ENCODE peak calls at places on chromosome 13, in seven cellular contexts. J, P, T, Q, Y, A and S are unnamed samples.
A peak's percentile ranks its signal among the peaks of the same experiment; 100 is the strongest.

GRCh38 chr13:50981686-50982085 is 72.1 kb downstream of the RNASEH2B start:
- DNase-seq in J (no peak), P (no peak), T (no peak), Q (no peak), Y (no peak), A (no peak), S (no peak)

GRCh38 chr13:84137292-84137691 is 255.0 kb upstream of the SLITRK1 start:
- DNase-seq in J (no peak), P (no peak), T (no peak), Q (no peak), Y (peak; percentile 8), A (no peak), S (no peak)

GRCh38 chr13:49021953-49022352 is 46.2 kb downstream of the FNDC3A start:
- DNase-seq in J (no peak), P (no peak), T (no peak), Q (no peak), Y (peak; percentile 17), A (no peak), S (no peak)

GRCh38 chr13:89363144-89363543 is 1692.0 kb downstream of the SLITRK5 start:
- DNase-seq in J (no peak), P (no peak), T (no peak), Q (no peak), Y (no peak), A (no peak), S (no peak)

GRCh38 chr13:66348745-66349720 is 881.1 kb downstream of the PCDH9 start:
- DNase-seq in J (no peak), P (no peak), T (no peak), Q (no peak), Y (no peak), A (no peak), S (no peak)

GRCh38 chr13:29369060-29369743 is 226.3 kb downstream of the SLC7A1 start:
- DNase-seq in J (peak; percentile 12), P (no peak), T (no peak), Q (no peak), Y (no peak), A (no peak), S (no peak)

GRCh38 chr13:20843177-20843576 is 59.4 kb downstream of the XPO4 start:
- DNase-seq in J (no peak), P (no peak), T (no peak), Q (no peak), Y (no peak), A (no peak), S (no peak)

GRCh38 chr13:25292301-25292700 is 5.0 kb upstream of the MTMR6 start:
- DNase-seq in J (peak; percentile 10), P (no peak), T (no peak), Q (no peak), Y (no peak), A (no peak), S (no peak)

GRCh38 chr13:114071991-114072390 is 60.4 kb downstream of the RASA3 start:
- DNase-seq in J (no peak), P (no peak), T (no peak), Q (no peak), Y (no peak), A (no peak), S (peak; percentile 50)

GRCh38 chr13:76004411-76004810 is 368.3 kb downstream of the LMO7 start:
- DNase-seq in J (no peak), P (no peak), T (no peak), Q (no peak), Y (no peak), A (no peak), S (no peak)

GRCh38 chr13:112261924-112262323 is 114.2 kb upstream of the SPACA7 start:
- DNase-seq in J (no peak), P (no peak), T (no peak), Q (no peak), Y (no peak), A (no peak), S (no peak)

GRCh38 chr13:30334663-30335386 is 27.5 kb upstream of the KATNAL1 start:
- DNase-seq in J (no peak), P (no peak), T (no peak), Q (no peak), Y (peak; percentile 45), A (no peak), S (no peak)

GRCh38 chr13:49641810-49642291 is 13.5 kb downstream of the ARL11 start:
- DNase-seq in J (peak; percentile 49), P (peak; percentile 79), T (no peak), Q (no peak), Y (no peak), A (no peak), S (peak; percentile 71)

GRCh38 chr13:112870737-112871287 is 98.2 kb upstream of the MCF2L start:
- DNase-seq in J (no peak), P (no peak), T (no peak), Q (no peak), Y (no peak), A (no peak), S (no peak)

GRCh38 chr13:33032037-33032625 is 15.9 kb downstream of the KL start:
- DNase-seq in J (peak; percentile 10), P (no peak), T (no peak), Q (no peak), Y (no peak), A (no peak), S (no peak)

GRCh38 chr13:72403396-72404010 is 323.9 kb downstream of the MZT1 start:
- DNase-seq in J (no peak), P (no peak), T (no peak), Q (no peak), Y (no peak), A (no peak), S (no peak)

GRCh38 chr13:22960827-22961226 is 220.0 kb upstream of the SGCG start:
- DNase-seq in J (no peak), P (no peak), T (no peak), Q (no peak), Y (peak; percentile 4), A (no peak), S (peak; percentile 51)

GRCh38 chr13:48783181-48783630 is 129.5 kb downstream of the CYSLTR2 start:
- DNase-seq in J (peak; percentile 24), P (peak; percentile 96), T (no peak), Q (peak; percentile 63), Y (no peak), A (no peak), S (peak; percentile 90)

GRCh38 chr13:51246005-51246404 is 23.8 kb downstream of the FAM124A start:
- DNase-seq in J (no peak), P (no peak), T (no peak), Q (no peak), Y (no peak), A (no peak), S (no peak)